ENCODE peak calls at places on chromosome X, in four cellular contexts. B is HepG2, P is HCT116, Y is K562. M is an unnamed sample.

GRCh38 chrX:73850124-73851013 is 287.4 kb downstream of the CHIC1 start:
- DNase-seq in Y (peak; percentile 30), B (peak; percentile 1), P (peak; percentile 7), M (no peak)

GRCh38 chrX:118536687-118537461 is 41.3 kb downstream of the DOCK11 start:
- DNase-seq in P (no peak), B (no peak), Y (peak; percentile 21), M (no peak)

GRCh38 chrX:74349387-74349786 is 45.4 kb downstream of the ZCCHC13 start:
- DNase-seq in P (peak; percentile 6), Y (no peak), B (peak; percentile 3), M (no peak)

GRCh38 chrX:146154191-146154590 is 336.6 kb downstream of the SLITRK2 start:
- DNase-seq in P (no peak), B (no peak), Y (no peak), M (no peak)

GRCh38 chrX:44225667-44226066 is 117.8 kb downstream of the EFHC2 start:
- DNase-seq in Y (no peak), B (no peak), P (no peak), M (no peak)

GRCh38 chrX:72421797-72422196 is 116.1 kb upstream of the CITED1 start:
- DNase-seq in Y (no peak), B (no peak), P (no peak), M (no peak)

GRCh38 chrX:24646745-24647182 is 383 bp downstream of the PCYT1B start:
- DNase-seq in P (no peak), Y (no peak), B (no peak), M (no peak)

GRCh38 chrX:31260351-31260750 is 188.5 kb upstream of the FTHL17 start:
- DNase-seq in Y (no peak), B (no peak), P (no peak), M (no peak)

GRCh38 chrX:124530803-124531202 is 184.4 kb downstream of the SH2D1A start:
- DNase-seq in B (no peak), Y (no peak), P (no peak), M (no peak)

GRCh38 chrX:57134702-57135101 is 2.5 kb downstream of the SPIN2A start:
- DNase-seq in Y (no peak), B (no peak), P (no peak), M (no peak)
- TF ChIP-seq TCF7L2 in Y (no peak), B (no peak), P (no peak), M (no peak)

GRCh38 chrX:120561634-120562568 is 1.1 kb upstream of the CUL4B start:
- DNase-seq in P (no peak), Y (no peak), B (no peak), M (no peak)

GRCh38 chrX:120559799-120560198 is 963 bp downstream of the CUL4B start:
- DNase-seq in B (no peak), Y (no peak), P (no peak), M (no peak)

GRCh38 chrX:120560842-120561633 is at the start of gene CUL4B:
- DNase-seq in Y (peak; percentile 92), P (peak; percentile 86), B (peak; percentile 91), M (peak; percentile 90)

GRCh38 chrX:120562569-120562926 is 1.8 kb upstream of the CUL4B start:
- DNase-seq in B (no peak), P (no peak), Y (no peak), M (no peak)

DNA sequence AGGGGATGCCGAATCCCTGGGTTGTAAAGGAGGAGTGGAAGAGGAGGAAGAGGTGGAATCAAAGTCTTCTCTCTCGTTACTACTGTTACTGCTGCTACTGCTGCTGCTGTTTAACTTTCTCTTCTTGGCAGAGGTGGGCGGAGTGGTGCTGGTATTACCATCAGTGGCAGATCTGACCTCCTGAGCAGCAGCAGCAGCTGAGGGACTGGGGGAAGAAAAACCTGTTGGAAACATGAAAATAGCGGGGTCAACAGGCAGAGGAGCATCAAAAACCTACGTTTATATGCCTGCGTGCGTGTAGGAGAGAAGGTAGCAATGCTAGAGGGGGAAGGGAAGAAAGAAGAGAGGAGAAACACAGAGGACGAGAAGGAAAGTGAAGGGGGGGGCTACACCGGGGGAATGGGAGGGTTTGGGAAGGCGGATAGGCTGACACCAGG is 339 bp downstream of the CUL4B start:
- DNase-seq in B (peak; percentile 32), P (no peak), Y (no peak), M (peak; percentile 24)
- TF ChIP-seq REST in B (no peak), P (no peak), Y (no peak), M (no peak)

GRCh38 chrX:7926501-7926900 is 712 bp downstream of the PNPLA4 start:
- DNase-seq in Y (no peak), B (no peak), P (no peak), M (no peak)
- H3K4me3 ChIP-seq in Y (peak overlapping the region; percentile 63), B (peak overlapping the region; percentile 81), P (peak overlapping the region; percentile 68), M (peak overlapping the region; percentile 57)

GRCh38 chrX:40105791-40106676 is 8.3 kb upstream of the BCOR start:
- DNase-seq in B (no peak), P (no peak), Y (peak; percentile 51), M (no peak)

GRCh38 chrX:40105016-40105790 is 7.4 kb upstream of the BCOR start:
- DNase-seq in B (no peak), P (no peak), Y (no peak), M (no peak)

GRCh38 chrX:40102393-40103381 is 4.9 kb upstream of the BCOR start:
- DNase-seq in Y (no peak), P (no peak), B (no peak), M (no peak)

GRCh38 chrX:40103565-40104323 is 6.0 kb upstream of the BCOR start:
- DNase-seq in B (no peak), P (no peak), Y (no peak), M (no peak)

DNA sequence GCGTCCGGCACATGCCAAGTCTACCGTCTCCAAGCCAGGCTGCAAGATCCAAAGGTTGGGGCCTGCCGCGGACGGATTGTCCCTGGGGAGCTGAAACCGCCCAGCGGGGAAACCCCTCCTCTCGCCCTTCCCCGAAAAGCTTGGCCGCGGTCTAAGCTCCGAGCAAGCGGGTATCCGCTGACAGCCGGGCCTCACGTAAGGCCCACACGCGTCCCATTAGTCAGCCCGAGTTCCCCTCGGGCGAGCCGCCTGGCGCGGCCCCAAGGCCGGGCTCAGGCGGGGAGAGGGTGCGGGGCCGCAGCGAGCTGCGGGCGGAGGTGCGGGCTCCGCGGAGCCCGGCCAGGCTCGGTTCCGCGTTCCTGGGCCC is 6.9 kb upstream of the BCOR start:
- DNase-seq in P (no peak), B (no peak), Y (no peak), M (no peak)
- TF ChIP-seq TCF7L2 in P (no peak), B (no peak), Y (no peak), M (no peak)

M was measured in Panc1.